ENCODE peak calls at places on chromosomes 5 and 9, in nine cellular contexts. S, B, G, O, Y, I, P, E and Z are unnamed samples.

GRCh38 chr5:61525573-61526142 is 193.6 kb downstream of the ZSWIM6 start:
- DNase-seq in S (no peak), B (no peak), G (no peak), O (no peak), Y (peak; percentile 33), I (no peak), P (no peak), E (no peak), Z (no peak)

GRCh38 chr9:82597225-82598158 is 465.4 kb downstream of the RASEF start:
- DNase-seq in S (no peak), B (no peak), G (no peak), O (no peak), Y (no peak), I (no peak), P (no peak), E (no peak), Z (no peak)

GRCh38 chr9:127971357-127972315 is 9.2 kb downstream of the EEIG1 start:
- DNase-seq in S (peak; percentile 48), B (no peak), G (no peak), O (peak; percentile 39), Y (no peak), I (no peak), P (no peak), E (no peak), Z (no peak)

GRCh38 chr9:1869843-1870242 is 145.3 kb upstream of the SMARCA2 start:
- DNase-seq in S (peak; percentile 72), B (no peak), G (no peak), O (peak; percentile 20), Y (peak; percentile 41), I (peak; percentile 29), P (peak; percentile 43), E (peak; percentile 33), Z (peak; percentile 14)

GRCh38 chr9:118829334-118829733 is 539.9 kb downstream of the BRINP1 start:
- DNase-seq in S (peak; percentile 9), B (no peak), G (no peak), O (no peak), Y (no peak), I (peak; percentile 3), P (no peak), E (no peak), Z (no peak)

GRCh38 chr9:114487607-114488300 is 17.5 kb downstream of the WHRN start:
- DNase-seq in S (peak; percentile 72), B (no peak), G (no peak), O (peak; percentile 86), Y (peak; percentile 82), I (peak; percentile 74), P (peak; percentile 84), E (peak; percentile 70), Z (no peak)

GRCh38 chr9:124038239-124038638 is 26.7 kb downstream of the LHX2 start:
- DNase-seq in S (no peak), B (no peak), G (no peak), O (no peak), Y (peak; percentile 25), I (no peak), P (no peak), E (no peak), Z (no peak)

GRCh38 chr9:70675868-70676370 is 261.5 kb upstream of the KLF9 start:
- DNase-seq in S (no peak), B (no peak), G (no peak), O (no peak), Y (no peak), I (no peak), P (no peak), E (no peak), Z (no peak)

GRCh38 chr9:133008824-133009223 is 22.0 kb upstream of the GTF3C5 start:
- DNase-seq in S (no peak), B (no peak), G (no peak), O (peak; percentile 42), Y (no peak), I (peak; percentile 28), P (no peak), E (no peak), Z (no peak)

GRCh38 chr5:9699681-9700080 is 69.5 kb upstream of the TAS2R1 start:
- DNase-seq in S (no peak), B (no peak), G (no peak), O (no peak), Y (no peak), I (no peak), P (no peak), E (no peak), Z (no peak)

GRCh38 chr5:135140805-135141204 is 106.8 kb upstream of the PITX1 start:
- DNase-seq in S (no peak), B (no peak), G (peak; percentile 69), O (peak; percentile 41), Y (peak; percentile 36), I (peak; percentile 80), P (no peak), E (no peak), Z (no peak)

GRCh38 chr5:62626534-62626933 is 47.9 kb downstream of the LRRC70 start:
- DNase-seq in S (no peak), B (no peak), G (no peak), O (no peak), Y (no peak), I (no peak), P (no peak), E (no peak), Z (no peak)

GRCh38 chr9:131734165-131734610 is 5.7 kb downstream of the RAPGEF1 start:
- DNase-seq in S (peak; percentile 54), B (no peak), G (peak; percentile 85), O (peak; percentile 89), Y (peak; percentile 81), I (peak; percentile 52), P (no peak), E (peak; percentile 61), Z (no peak)

GRCh38 chr5:92884464-92884863 is 696.6 kb downstream of the NR2F1-AS1 start:
- DNase-seq in S (no peak), B (no peak), G (no peak), O (no peak), Y (no peak), I (no peak), P (no peak), E (no peak), Z (no peak)

GRCh38 chr9:100322954-100323536 is 29.7 kb downstream of the TEX10 start:
- DNase-seq in S (peak; percentile 59), B (no peak), G (no peak), O (no peak), Y (peak; percentile 44), I (peak; percentile 52), P (peak; percentile 56), E (no peak), Z (peak; percentile 23)

GRCh38 chr9:89661391-89661949 is 56.7 kb downstream of the GADD45G start:
- DNase-seq in S (no peak), B (no peak), G (no peak), O (peak; percentile 65), Y (no peak), I (no peak), P (peak; percentile 33), E (no peak), Z (no peak)

GRCh38 chr5:117220730-117221129 is 646.1 kb upstream of the SEMA6A start:
- DNase-seq in S (no peak), B (no peak), G (no peak), O (no peak), Y (no peak), I (no peak), P (no peak), E (no peak), Z (no peak)

GRCh38 chr9:124164800-124165199 is 92.9 kb upstream of the NEK6 start:
- DNase-seq in S (no peak), B (peak; percentile 54), G (peak; percentile 74), O (no peak), Y (no peak), I (no peak), P (no peak), E (no peak), Z (no peak)

GRCh38 chr9:127066775-127067111 is 55.7 kb downstream of the ANGPTL2 start:
- DNase-seq in S (no peak), B (no peak), G (no peak), O (no peak), Y (peak; percentile 23), I (peak; percentile 16), P (no peak), E (no peak), Z (no peak)

GRCh38 chr5:179114756-179115155 is 54.6 kb downstream of the ZNF354C start:
- DNase-seq in S (no peak), B (no peak), G (no peak), O (no peak), Y (no peak), I (no peak), P (no peak), E (no peak), Z (no peak)

GRCh38 chr5:179111267-179112207 is 51.4 kb downstream of the ZNF354C start:
- DNase-seq in S (no peak), B (no peak), G (no peak), O (peak; percentile 7), Y (no peak), I (no peak), P (no peak), E (no peak), Z (no peak)

GRCh38 chr5:179112469-179113142 is 52.4 kb downstream of the ZNF354C start:
- DNase-seq in S (no peak), B (no peak), G (no peak), O (peak; percentile 9), Y (no peak), I (no peak), P (no peak), E (no peak), Z (no peak)

GRCh38 chr5:179113945-179114641 is 53.9 kb downstream of the ZNF354C start:
- DNase-seq in S (no peak), B (no peak), G (no peak), O (peak; percentile 6), Y (no peak), I (no peak), P (no peak), E (peak; percentile 19), Z (no peak)

GRCh38 chr5:179113143-179113530 is 53.0 kb downstream of the ZNF354C start:
- DNase-seq in S (no peak), B (no peak), G (no peak), O (peak; percentile 8), Y (no peak), I (no peak), P (no peak), E (no peak), Z (no peak)
- H3K9me3 ChIP-seq in S (no peaks in the 10 kb centered on the region), B (peaks cover 98% of the 10 kb centered on the region), G (peaks cover 36% of the 10 kb centered on the region), O (no peaks in the 10 kb centered on the region), Y (no peaks in the 10 kb centered on the region), I (peaks cover 18% of the 10 kb centered on the region), P (no peaks in the 10 kb centered on the region), E (peaks cover 3% of the 10 kb centered on the region), Z (no peaks in the 10 kb centered on the region)

GRCh38 chr5:94538260-94538659 is 80.1 kb downstream of the KIAA0825 start:
- DNase-seq in S (no peak), B (no peak), G (no peak), O (no peak), Y (no peak), I (no peak), P (no peak), E (no peak), Z (no peak)
- H3K9me3 ChIP-seq in S (no peaks in the 10 kb centered on the region), B (no peaks in the 10 kb centered on the region), G (no peaks in the 10 kb centered on the region), O (no peaks in the 10 kb centered on the region), Y (peaks cover 6% of the 10 kb centered on the region), I (peaks cover 9% of the 10 kb centered on the region), P (peaks cover 27% of the 10 kb centered on the region), E (no peaks in the 10 kb centered on the region), Z (no peaks in the 10 kb centered on the region)

GRCh38 chr5:1042626-1043025 is 34.0 kb downstream of the NKD2 start:
- DNase-seq in S (no peak), B (no peak), G (no peak), O (no peak), Y (no peak), I (no peak), P (no peak), E (no peak), Z (no peak)
- H3K9me3 ChIP-seq in S (no peaks in the 10 kb centered on the region), B (no peaks in the 10 kb centered on the region), G (no peaks in the 10 kb centered on the region), O (no peaks in the 10 kb centered on the region), Y (no peaks in the 10 kb centered on the region), I (no peaks in the 10 kb centered on the region), P (peaks cover 16% of the 10 kb centered on the region), E (no peaks in the 10 kb centered on the region), Z (no peaks in the 10 kb centered on the region)

GRCh38 chr5:2841208-2841607 is 89.7 kb upstream of the IRX2 start:
- DNase-seq in S (peak; percentile 93), B (no peak), G (no peak), O (no peak), Y (no peak), I (no peak), P (no peak), E (no peak), Z (no peak)
- H3K9me3 ChIP-seq in S (no peaks in the 10 kb centered on the region), B (peaks cover 3% of the 10 kb centered on the region), G (no peaks in the 10 kb centered on the region), O (no peaks in the 10 kb centered on the region), Y (no peaks in the 10 kb centered on the region), I (no peaks in the 10 kb centered on the region), P (no peaks in the 10 kb centered on the region), E (no peaks in the 10 kb centered on the region), Z (no peaks in the 10 kb centered on the region)